ENCODE peak calls at places on chromosomes 2 and 18, in eight cellular contexts. J, W, S, D, R, L, T and U are unnamed samples. For H3K4me1, the result is how much of the 10 kb centered on the place peaks cover.

GRCh38 chr2:73018188-73018825 is 53.2 kb downstream of the SFXN5 start:
- DNase-seq in J (no peak), D (no peak), S (no peak), T (no peak), W (no peak), R (no peak), L (no peak), U (no peak)

GRCh38 chr2:56587456-56587855 is 403.7 kb downstream of the CCDC85A start:
- DNase-seq in R (no peak), W (no peak), J (no peak), S (no peak), L (no peak), T (no peak), D (no peak), U (no peak)

GRCh38 chr2:26564121-26564520 is 77.0 kb downstream of the CIB4 start:
- DNase-seq in R (no peak), L (no peak), J (no peak), D (no peak), W (no peak), T (no peak), S (no peak), U (no peak)

GRCh38 chr2:150535176-150535575 is 47.7 kb upstream of the RND3 start:
- DNase-seq in T (no peak), D (no peak), W (no peak), R (no peak), L (no peak), J (no peak), S (no peak), U (no peak)

GRCh38 chr2:155442755-155443372 is 744.4 kb downstream of the KCNJ3 start:
- DNase-seq in J (no peak), S (no peak), T (peak), D (no peak), L (no peak), R (no peak), W (no peak), U (no peak)

GRCh38 chr2:224997802-224998201 is 44.5 kb downstream of the DOCK10 start:
- DNase-seq in D (no peak), W (no peak), L (peak), R (no peak), S (no peak), J (no peak), T (no peak), U (no peak)

GRCh38 chr2:48480526-48480925 is 49.4 kb upstream of the STON1 start:
- DNase-seq in W (no peak), J (no peak), D (no peak), T (no peak), R (no peak), S (no peak), L (no peak), U (no peak)

GRCh38 chr2:104944495-104944894 is 90.6 kb downstream of the POU3F3 start:
- DNase-seq in L (no peak), T (peak), D (no peak), S (no peak), R (peak), J (no peak), W (no peak), U (no peak)

GRCh38 chr18:13425357-13426095 is 207.0 kb downstream of the LDLRAD4 start:
- DNase-seq in T (no peak), J (peak), S (no peak), W (peak), L (no peak), D (peak), R (no peak), U (no peak)

GRCh38 chr2:170512271-170512670 is 202.9 kb upstream of the SP5 start:
- DNase-seq in T (no peak), W (peak), D (no peak), L (no peak), R (no peak), J (no peak), S (no peak), U (no peak)

GRCh38 chr2:118845843-118846666 is 1.4 kb downstream of the EN1 start:
- DNase-seq in W (no peak), T (no peak), R (peak), L (no peak), D (peak), J (no peak), S (no peak), U (no peak)

GRCh38 chr2:235486729-235487128 is 7.1 kb upstream of the AGAP1 start:
- DNase-seq in J (no peak), R (no peak), L (no peak), W (no peak), S (no peak), D (no peak), T (no peak), U (no peak)

GRCh38 chr2:121664086-121664485 is 14.8 kb upstream of the CLASP1 start:
- DNase-seq in W (no peak), R (no peak), D (no peak), J (no peak), T (no peak), L (no peak), S (no peak), U (no peak)

GRCh38 chr2:241636983-241637232 is at the start of gene THAP4:
- DNase-seq in T (no peak), R (peak), J (no peak), D (no peak), L (peak), W (peak), S (peak), U (peak)

GRCh38 chr2:128638741-128639477 is 320.2 kb upstream of the HS6ST1 start:
- DNase-seq in W (peak), R (peak), L (no peak), J (peak), T (no peak), S (no peak), D (peak), U (no peak)

GRCh38 chr2:30165050-30165520 is 18.3 kb downstream of the YPEL5 start:
- DNase-seq in T (peak), D (peak), L (peak), J (no peak), W (peak), R (peak), S (no peak), U (peak)

GRCh38 chr2:174614261-174614660 is 16.7 kb upstream of the WIPF1 start:
- DNase-seq in D (no peak), J (no peak), R (no peak), W (no peak), L (no peak), T (no peak), S (no peak), U (no peak)

GRCh38 chr2:42828487-42829416 is 36.4 kb upstream of the HAAO start:
- DNase-seq in T (peak), D (peak), R (peak), J (no peak), W (peak), S (peak), L (peak), U (peak)

GRCh38 chr2:227406177-227407031 is 18.7 kb upstream of the SCYGR1 start:
- DNase-seq in D (peak), W (peak), R (peak), T (peak), S (no peak), L (peak), J (no peak), U (no peak)

GRCh38 chr2:88442501-88442900 is 10.0 kb downstream of the FOXI3 start:
- DNase-seq in J (no peak), L (no peak), S (no peak), T (no peak), D (no peak), W (no peak), R (no peak), U (no peak)

GRCh38 chr2:99127999-99128398 is 13.5 kb upstream of the C2orf15 start:
- DNase-seq in L (no peak), S (no peak), R (no peak), W (no peak), D (no peak), J (no peak), T (no peak), U (no peak)

GRCh38 chr2:180722551-180723239 is 257.7 kb upstream of the UBE2E3 start:
- DNase-seq in D (no peak), S (no peak), L (no peak), R (no peak), W (no peak), J (no peak), T (no peak), U (no peak)

GRCh38 chr2:168456526-168457176 is 579 bp downstream of the CERS6 start:
- DNase-seq in W (peak), J (no peak), D (no peak), L (peak), T (no peak), S (peak), R (peak), U (no peak)

GRCh38 chr2:32363588-32363987 is 6.8 kb downstream of the BIRC6 start:
- DNase-seq in W (no peak), T (no peak), J (no peak), D (no peak), S (no peak), L (no peak), R (no peak), U (no peak)

GRCh38 chr2:98868548-98869271 is 67.3 kb downstream of the CRACDL start:
- DNase-seq in S (no peak), D (no peak), R (no peak), J (no peak), L (no peak), W (peak), T (no peak), U (no peak)

GRCh38 chr2:151808258-151809072 is 19.8 kb downstream of the ARL5A start:
- DNase-seq in D (no peak), J (no peak), L (no peak), T (no peak), W (no peak), S (no peak), R (peak), U (no peak)

GRCh38 chr2:49335546-49335945 is 181.2 kb upstream of the FSHR start:
- DNase-seq in R (no peak), T (no peak), D (no peak), S (no peak), W (no peak), L (no peak), J (no peak), U (no peak)

GRCh38 chr18:63409301-63409700 is 13.0 kb downstream of the VPS4B start:
- DNase-seq in L (no peak), R (no peak), W (no peak), T (no peak), D (no peak), J (no peak), S (no peak), U (no peak)

GRCh38 chr2:158931577-158931976 is 36.9 kb upstream of the TANC1 start:
- DNase-seq in W (no peak), S (no peak), L (no peak), D (no peak), J (no peak), R (no peak), T (no peak), U (no peak)

GRCh38 chr2:48221846-48222516 is 308.0 kb upstream of the STON1 start:
- DNase-seq in W (no peak), D (no peak), T (no peak), L (no peak), R (no peak), S (no peak), J (no peak), U (no peak)

GRCh38 chr18:50751490-50751889 is 68.3 kb downstream of the MRO start:
- DNase-seq in L (no peak), D (no peak), S (no peak), J (no peak), R (no peak), W (no peak), T (no peak), U (no peak)

GRCh38 chr2:71073475-71073874 is 5.0 kb downstream of the NAGK start:
- DNase-seq in T (no peak), D (no peak), R (no peak), L (no peak), J (no peak), S (no peak), W (no peak), U (no peak)

GRCh38 chr2:102736174-102736606 is 25.6 kb upstream of the TMEM182 start:
- DNase-seq in L (peak), W (peak), S (peak), J (no peak), R (no peak), T (no peak), D (peak), U (no peak)

GRCh38 chr2:11406492-11407381 is 59.2 kb downstream of the E2F6 start:
- DNase-seq in R (peak), W (no peak), D (no peak), L (no peak), S (no peak), T (no peak), J (no peak), U (no peak)

GRCh38 chr2:795245-796041 is 118.2 kb upstream of the TMEM18 start:
- DNase-seq in D (peak), S (no peak), J (no peak), L (no peak), R (no peak), T (no peak), W (no peak), U (no peak)

GRCh38 chr2:88321614-88322248 is 130.8 kb downstream of the FOXI3 start:
- DNase-seq in R (peak), D (no peak), S (no peak), L (no peak), T (no peak), W (no peak), J (no peak), U (no peak)

GRCh38 chr2:45833301-45833967 is 182.0 kb downstream of the PRKCE start:
- DNase-seq in S (no peak), J (no peak), D (no peak), R (no peak), T (no peak), W (no peak), L (no peak), U (no peak)
- H3K4me1 ChIP-seq in S (under half), J (under half), D (under half), R (under half), T (under half), W (under half), L (under half), U (under half)

GRCh38 chr18:2978208-2978607 is 34.7 kb downstream of the LPIN2 start:
- DNase-seq in S (no peak), T (no peak), J (no peak), L (no peak), R (no peak), D (no peak), W (no peak), U (no peak)
- H3K4me1 ChIP-seq in S (under half), T (under half), J (under half), L (under half), R (under half), D (under half), W (under half), U (under half)

GRCh38 chr2:233495503-233496496 is 70.8 kb downstream of the USP40 start:
- DNase-seq in S (no peak), D (no peak), J (no peak), R (no peak), T (no peak), W (no peak), L (no peak), U (no peak)
- H3K4me1 ChIP-seq in S (under half), D (under half), J (under half), R (under half), T (under half), W (under half), L (under half), U (under half)

GRCh38 chr18:77127769-77128671 is 4.6 kb downstream of the MBP start:
- DNase-seq in D (no peak), R (no peak), T (no peak), S (no peak), L (peak), W (peak), J (no peak), U (no peak)
- H3K4me1 ChIP-seq in D (under half), R (under half), T (half or more), S (under half), L (under half), W (under half), J (under half), U (half or more)

DNA sequence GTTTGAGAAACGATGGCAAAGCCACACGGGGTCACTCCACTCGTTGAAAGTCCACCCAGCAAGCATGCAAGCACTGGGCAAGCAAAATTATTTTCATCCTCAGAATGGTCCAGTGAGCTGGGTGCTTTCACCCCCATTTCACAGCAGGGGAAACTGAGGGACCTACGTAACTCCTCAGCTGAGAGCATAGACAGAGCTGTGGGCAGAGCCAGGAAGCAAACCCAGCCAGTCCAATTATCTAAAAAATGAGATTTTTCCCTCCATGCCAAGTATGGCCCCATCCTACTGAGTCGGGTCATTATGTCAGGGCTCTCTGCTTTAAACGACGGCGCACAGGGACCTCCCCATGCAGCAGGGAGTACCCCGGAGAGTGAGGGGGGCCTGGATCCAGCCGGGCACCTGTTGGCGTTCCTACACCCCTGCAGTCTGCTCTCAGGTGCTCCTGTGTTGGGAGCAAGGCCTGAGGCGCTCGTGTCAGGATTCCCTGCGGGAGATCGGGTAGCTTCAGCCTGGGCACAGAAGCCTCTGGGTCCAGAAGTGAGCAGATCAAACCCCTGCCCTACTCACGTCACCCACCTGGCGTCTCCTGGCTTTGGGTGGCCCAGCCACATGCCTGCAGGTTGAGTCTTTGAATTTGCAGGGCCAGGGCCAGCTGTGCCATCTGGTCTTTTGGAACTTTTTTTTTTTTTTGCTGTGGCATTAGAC is 17.3 kb downstream of the TWIST2 start:
- DNase-seq in W (no peak), D (no peak), L (no peak), S (peak), T (no peak), R (no peak), J (no peak), U (no peak)
- H3K4me1 ChIP-seq in W (under half), D (under half), L (under half), S (under half), T (under half), R (under half), J (under half), U (under half)

GRCh38 chr2:207217442-207217841 is 51.7 kb upstream of the KLF7 start:
- DNase-seq in W (no peak), T (no peak), J (no peak), D (no peak), L (no peak), S (no peak), R (no peak), U (no peak)
- H3K4me1 ChIP-seq in W (under half), T (under half), J (under half), D (under half), L (under half), S (under half), R (under half), U (under half)

GRCh38 chr2:197195591-197195990 is 115.0 kb downstream of the ANKRD44 start:
- DNase-seq in W (no peak), S (no peak), D (no peak), L (no peak), R (no peak), T (no peak), J (no peak), U (no peak)
- H3K4me1 ChIP-seq in W (under half), S (under half), D (under half), L (under half), R (under half), T (under half), J (under half), U (half or more)

DNA sequence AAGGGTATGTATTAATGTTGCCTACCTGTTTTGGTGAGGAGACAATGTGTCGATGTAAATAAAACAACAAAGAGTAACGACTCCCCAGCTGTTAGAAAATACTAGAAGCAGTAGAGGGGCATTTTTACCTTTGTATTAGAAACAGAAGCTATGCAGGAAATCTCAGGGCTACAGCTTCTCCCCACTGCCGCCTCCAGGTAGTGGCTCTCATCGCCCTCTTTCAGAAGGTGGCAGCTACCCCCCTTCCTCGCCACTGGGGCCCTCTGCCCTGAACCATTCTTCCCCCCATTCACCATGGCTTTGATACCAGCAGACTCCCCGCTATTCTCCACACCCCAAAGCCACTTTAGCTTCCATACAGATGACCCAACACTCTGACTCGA is 6.7 kb downstream of the PLA2R1 start:
- DNase-seq in T (no peak), W (no peak), D (peak), J (no peak), L (no peak), R (no peak), S (no peak), U (no peak)
- H3K4me1 ChIP-seq in T (under half), W (under half), D (under half), J (under half), L (under half), R (under half), S (under half), U (under half)

GRCh38 chr18:21682276-21683051 is 22.1 kb downstream of the ABHD3 start:
- DNase-seq in S (no peak), R (peak), J (no peak), W (no peak), L (peak), T (no peak), D (no peak), U (no peak)
- H3K4me1 ChIP-seq in S (under half), R (under half), J (under half), W (under half), L (under half), T (under half), D (under half), U (under half)